ENCODE peak calls at places on chromosomes 16 and 17, in six cellular contexts. One of them, this sample, is unnamed.

GRCh38 chr16:17827313-17827712 is 356.6 kb upstream of the XYLT1 start:
- DNase-seq in neuronal stem cell: no peak
- DNase-seq in H1: no peak
- DNase-seq in mesenchymal stem cell: no peak
- DNase-seq in IMR-90: peak
- DNase-seq in trophoblast cell: no peak
- DNase-seq in this sample: no peak

GRCh38 chr17:83116311-83116771 is 36.9 kb downstream of the METRNL start:
- DNase-seq in neuronal stem cell: no peak
- DNase-seq in H1: no peak
- DNase-seq in mesenchymal stem cell: no peak
- DNase-seq in IMR-90: no peak
- DNase-seq in trophoblast cell: no peak
- DNase-seq in this sample: no peak

GRCh38 chr16:84953051-84953746 is 58.1 kb downstream of the ZDHHC7 start:
- DNase-seq in neuronal stem cell: no peak
- DNase-seq in H1: no peak
- DNase-seq in mesenchymal stem cell: peak
- DNase-seq in IMR-90: no peak
- DNase-seq in trophoblast cell: no peak
- DNase-seq in this sample: no peak

GRCh38 chr16:66603537-66604375 is 748 bp upstream of the CMTM3 start:
- DNase-seq in neuronal stem cell: peak
- DNase-seq in H1: peak
- DNase-seq in mesenchymal stem cell: peak
- DNase-seq in IMR-90: peak
- DNase-seq in trophoblast cell: peak
- DNase-seq in this sample: peak

GRCh38 chr17:64507418-64507766 is 615 bp downstream of the CEP95 start:
- DNase-seq in neuronal stem cell: peak
- DNase-seq in H1: no peak
- DNase-seq in mesenchymal stem cell: peak
- DNase-seq in IMR-90: peak
- DNase-seq in trophoblast cell: peak
- DNase-seq in this sample: peak

GRCh38 chr17:69573396-69573795 is 158.9 kb downstream of the MAP2K6 start:
- DNase-seq in neuronal stem cell: no peak
- DNase-seq in H1: no peak
- DNase-seq in mesenchymal stem cell: no peak
- DNase-seq in IMR-90: no peak
- DNase-seq in trophoblast cell: no peak
- DNase-seq in this sample: no peak

GRCh38 chr16:56998352-56998751 is 9.0 kb downstream of the NLRC5 start:
- DNase-seq in neuronal stem cell: no peak
- DNase-seq in H1: no peak
- DNase-seq in mesenchymal stem cell: no peak
- DNase-seq in IMR-90: no peak
- DNase-seq in trophoblast cell: no peak
- DNase-seq in this sample: no peak

GRCh38 chr16:19294156-19294649 is 8.7 kb downstream of the CLEC19A start:
- DNase-seq in neuronal stem cell: no peak
- DNase-seq in H1: no peak
- DNase-seq in mesenchymal stem cell: no peak
- DNase-seq in IMR-90: no peak
- DNase-seq in trophoblast cell: peak
- DNase-seq in this sample: no peak

GRCh38 chr17:32671891-32672290 is 185.1 kb downstream of the CDK5R1 start:
- DNase-seq in neuronal stem cell: no peak
- DNase-seq in H1: no peak
- DNase-seq in mesenchymal stem cell: no peak
- DNase-seq in IMR-90: no peak
- DNase-seq in trophoblast cell: no peak
- DNase-seq in this sample: no peak

GRCh38 chr16:31253642-31254045 is 6.1 kb upstream of the ITGAM start:
- DNase-seq in neuronal stem cell: no peak
- DNase-seq in H1: no peak
- DNase-seq in mesenchymal stem cell: no peak
- DNase-seq in IMR-90: no peak
- DNase-seq in trophoblast cell: peak
- DNase-seq in this sample: no peak

GRCh38 chr16:54817940-54818574 is 112.6 kb upstream of the IRX5 start:
- DNase-seq in neuronal stem cell: no peak
- DNase-seq in H1: no peak
- DNase-seq in mesenchymal stem cell: no peak
- DNase-seq in IMR-90: no peak
- DNase-seq in trophoblast cell: no peak
- DNase-seq in this sample: peak
- H2BK5ac ChIP-seq in neuronal stem cell: no peak
- H2BK5ac ChIP-seq in H1: no peak
- H2BK5ac ChIP-seq in mesenchymal stem cell: no peak
- H2BK5ac ChIP-seq in IMR-90: no peak
- H2BK5ac ChIP-seq in trophoblast cell: no peak
- H2BK5ac ChIP-seq in this sample: no peak

DNA sequence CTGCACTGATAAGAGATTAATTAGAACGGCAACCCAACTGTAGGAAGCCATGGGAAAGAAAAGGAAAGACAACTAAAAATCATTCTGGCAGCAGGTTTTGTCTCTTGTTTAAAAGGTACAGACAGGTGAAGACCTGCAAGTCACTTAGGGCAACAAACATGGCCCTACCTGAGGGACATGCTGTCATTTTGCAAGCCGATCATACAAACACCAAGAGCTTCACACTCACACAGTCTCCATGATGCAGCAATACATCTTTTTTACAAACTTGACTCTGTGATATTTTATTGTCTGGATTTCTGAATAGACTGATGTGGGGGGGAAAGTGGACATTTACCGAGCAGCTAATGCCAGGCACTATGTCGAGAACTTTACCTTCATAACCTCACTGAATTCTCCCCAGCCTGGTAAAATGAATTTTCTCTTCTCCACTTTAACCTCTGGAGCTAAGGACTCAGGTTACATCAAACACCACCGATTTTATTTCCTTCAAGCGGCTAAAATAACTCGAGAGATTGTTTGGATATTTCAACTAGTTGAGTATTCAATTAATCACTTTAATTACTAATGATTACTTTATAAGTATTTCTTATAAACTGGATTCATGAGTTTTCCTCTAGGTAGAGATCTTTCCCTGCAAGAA is 101.6 kb downstream of the PARN start:
- DNase-seq in neuronal stem cell: no peak
- DNase-seq in H1: no peak
- DNase-seq in mesenchymal stem cell: no peak
- DNase-seq in IMR-90: no peak
- DNase-seq in trophoblast cell: peak
- DNase-seq in this sample: peak
- H3K4me3 ChIP-seq in neuronal stem cell: no peak
- H3K4me3 ChIP-seq in H1: no peak
- H3K4me3 ChIP-seq in mesenchymal stem cell: no peak
- H3K4me3 ChIP-seq in IMR-90: no peak
- H3K4me3 ChIP-seq in trophoblast cell: no peak
- H3K4me3 ChIP-seq in this sample: no peak

GRCh38 chr17:12546983-12547382 is 118.7 kb upstream of the MYOCD start:
- DNase-seq in neuronal stem cell: no peak
- DNase-seq in H1: no peak
- DNase-seq in mesenchymal stem cell: no peak
- DNase-seq in IMR-90: no peak
- DNase-seq in trophoblast cell: no peak
- DNase-seq in this sample: no peak
- H2BK5ac ChIP-seq in neuronal stem cell: no peak
- H2BK5ac ChIP-seq in H1: no peak
- H2BK5ac ChIP-seq in mesenchymal stem cell: no peak
- H2BK5ac ChIP-seq in IMR-90: no peak
- H2BK5ac ChIP-seq in trophoblast cell: no peak
- H2BK5ac ChIP-seq in this sample: no peak

DNA sequence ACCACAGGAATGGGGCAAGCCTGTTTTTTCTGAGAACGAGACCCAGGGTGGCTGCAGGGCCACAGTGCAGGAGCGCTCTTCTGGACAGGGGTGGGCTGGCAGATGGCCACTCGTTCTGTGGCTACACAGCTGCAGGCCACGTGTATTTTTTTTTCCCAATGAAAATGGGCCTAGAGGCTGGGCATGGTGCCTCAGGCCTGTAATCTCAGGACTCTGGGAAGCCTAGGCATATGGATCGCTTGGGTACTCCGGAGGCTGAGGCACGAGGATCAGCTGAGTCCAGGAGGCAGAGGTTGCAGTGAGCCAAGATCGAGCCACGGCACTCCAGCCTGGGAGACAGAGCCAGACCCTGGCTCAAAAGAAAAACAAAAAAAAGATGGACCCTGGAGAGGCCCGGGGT is 6.8 kb downstream of the UNKL start:
- DNase-seq in neuronal stem cell: no peak
- DNase-seq in H1: no peak
- DNase-seq in mesenchymal stem cell: no peak
- DNase-seq in IMR-90: peak
- DNase-seq in trophoblast cell: no peak
- DNase-seq in this sample: no peak
- H3K4me3 ChIP-seq in neuronal stem cell: peak
- H3K4me3 ChIP-seq in H1: no peak
- H3K4me3 ChIP-seq in mesenchymal stem cell: no peak
- H3K4me3 ChIP-seq in IMR-90: peak
- H3K4me3 ChIP-seq in trophoblast cell: no peak
- H3K4me3 ChIP-seq in this sample: no peak